ENCODE peak calls at places on chromosomes 3 and 15, in eight cellular contexts. One of them, this sample, is unnamed.

GRCh38 chr15:41017051-41017735 is 63.9 kb downstream of the CHAC1 start:
- DNase-seq in choroid plexus epithelial cell: peak
- DNase-seq in AG04449: no peak
- DNase-seq in HL-60: no peak
- DNase-seq in AG09309: no peak
- DNase-seq in stomach: no peak
- DNase-seq in tibial artery: no peak
- DNase-seq in heart left ventricle: no peak
- DNase-seq in this sample: no peak

GRCh38 chr3:148366743-148367410 is 330.8 kb upstream of the AGTR1 start:
- DNase-seq in AG04449: no peak
- DNase-seq in tibial artery: no peak
- DNase-seq in AG09309: no peak
- DNase-seq in heart left ventricle: no peak
- DNase-seq in stomach: no peak
- DNase-seq in HL-60: no peak
- DNase-seq in choroid plexus epithelial cell: peak
- DNase-seq in this sample: peak

GRCh38 chr3:3192481-3192764 is 12.9 kb upstream of the CRBN start:
- DNase-seq in HL-60: no peak
- DNase-seq in stomach: no peak
- DNase-seq in AG09309: no peak
- DNase-seq in tibial artery: no peak
- DNase-seq in AG04449: no peak
- DNase-seq in choroid plexus epithelial cell: no peak
- DNase-seq in heart left ventricle: no peak
- DNase-seq in this sample: no peak

GRCh38 chr15:52653451-52653964 is 25.7 kb downstream of the ATOSA start:
- DNase-seq in heart left ventricle: no peak
- DNase-seq in stomach: no peak
- DNase-seq in choroid plexus epithelial cell: peak
- DNase-seq in tibial artery: no peak
- DNase-seq in AG04449: no peak
- DNase-seq in HL-60: no peak
- DNase-seq in AG09309: peak
- DNase-seq in this sample: peak

GRCh38 chr3:161422171-161422693 is 50.9 kb upstream of the SPTSSB start:
- DNase-seq in heart left ventricle: no peak
- DNase-seq in AG09309: no peak
- DNase-seq in tibial artery: no peak
- DNase-seq in stomach: no peak
- DNase-seq in HL-60: no peak
- DNase-seq in AG04449: no peak
- DNase-seq in choroid plexus epithelial cell: no peak
- DNase-seq in this sample: no peak

GRCh38 chr15:60350121-60350520 is 47.7 kb downstream of the ANXA2 start:
- DNase-seq in stomach: no peak
- DNase-seq in heart left ventricle: no peak
- DNase-seq in choroid plexus epithelial cell: peak
- DNase-seq in AG04449: no peak
- DNase-seq in tibial artery: no peak
- DNase-seq in HL-60: no peak
- DNase-seq in AG09309: no peak
- DNase-seq in this sample: no peak

GRCh38 chr3:24401090-24401810 is 93.4 kb downstream of the THRB start:
- DNase-seq in tibial artery: peak
- DNase-seq in stomach: no peak
- DNase-seq in HL-60: no peak
- DNase-seq in heart left ventricle: no peak
- DNase-seq in AG09309: no peak
- DNase-seq in choroid plexus epithelial cell: peak
- DNase-seq in AG04449: no peak
- DNase-seq in this sample: no peak

GRCh38 chr3:14397940-14398800 is 4.2 kb upstream of the SLC6A6 start:
- DNase-seq in tibial artery: no peak
- DNase-seq in stomach: no peak
- DNase-seq in HL-60: no peak
- DNase-seq in AG04449: no peak
- DNase-seq in heart left ventricle: no peak
- DNase-seq in AG09309: no peak
- DNase-seq in choroid plexus epithelial cell: no peak
- DNase-seq in this sample: no peak

DNA sequence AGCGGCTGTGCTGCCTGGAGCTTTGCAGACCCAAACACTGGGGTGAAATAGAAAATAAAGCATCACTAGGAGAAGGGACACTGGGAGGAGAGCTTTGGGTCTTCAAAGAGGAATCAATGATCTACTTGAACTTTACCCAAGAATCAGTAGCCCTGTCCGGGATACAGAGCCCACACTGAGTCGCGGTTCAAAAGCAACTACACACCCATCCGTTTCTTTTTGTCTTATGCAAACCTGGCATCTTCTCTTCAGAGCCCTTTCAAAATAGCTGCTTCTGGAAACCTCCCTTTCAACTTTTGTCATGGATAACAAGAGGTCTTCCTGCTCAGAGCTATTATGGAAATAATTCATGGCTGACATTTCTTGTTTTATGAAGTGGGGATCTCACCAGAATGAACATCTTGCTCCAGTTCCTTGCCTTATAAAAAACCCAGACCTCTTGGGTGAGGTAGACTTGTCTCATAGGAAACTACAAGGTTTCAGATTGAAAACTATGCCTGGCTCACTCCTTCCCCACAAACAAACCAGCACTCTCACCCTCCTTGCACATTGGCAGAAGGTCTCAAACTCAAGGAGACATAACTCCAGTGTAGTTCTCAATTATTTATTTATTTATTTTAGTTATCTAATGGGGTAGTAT is 115.1 kb upstream of the ARHGEF3 start:
- DNase-seq in stomach: no peak
- DNase-seq in choroid plexus epithelial cell: no peak
- DNase-seq in HL-60: no peak
- DNase-seq in AG09309: no peak
- DNase-seq in AG04449: no peak
- DNase-seq in tibial artery: no peak
- DNase-seq in heart left ventricle: no peak
- DNase-seq in this sample: no peak
- H3K4me3 ChIP-seq in stomach: no peak
- H3K4me3 ChIP-seq in choroid plexus epithelial cell: no peak
- H3K4me3 ChIP-seq in HL-60: no peak
- H3K4me3 ChIP-seq in AG09309: no peak
- H3K4me3 ChIP-seq in AG04449: no peak
- H3K4me3 ChIP-seq in tibial artery: no peak
- H3K4me3 ChIP-seq in heart left ventricle: peak
- H3K4me3 ChIP-seq in this sample: no peak

GRCh38 chr3:75237041-75237775 is 426.9 kb upstream of the FRG2C start:
- DNase-seq in heart left ventricle: no peak
- DNase-seq in AG04449: no peak
- DNase-seq in choroid plexus epithelial cell: no peak
- DNase-seq in HL-60: no peak
- DNase-seq in AG09309: no peak
- DNase-seq in stomach: no peak
- DNase-seq in tibial artery: no peak
- DNase-seq in this sample: no peak

GRCh38 chr3:75242012-75242411 is 422.1 kb upstream of the FRG2C start:
- DNase-seq in tibial artery: no peak
- DNase-seq in heart left ventricle: no peak
- DNase-seq in AG09309: no peak
- DNase-seq in stomach: no peak
- DNase-seq in HL-60: no peak
- DNase-seq in choroid plexus epithelial cell: no peak
- DNase-seq in AG04449: no peak
- DNase-seq in this sample: no peak
- TF ChIP-seq CTCF in tibial artery: no peak
- TF ChIP-seq CTCF in heart left ventricle: no peak
- TF ChIP-seq CTCF in AG09309: no peak
- TF ChIP-seq CTCF in stomach: no peak
- TF ChIP-seq CTCF in HL-60: no peak
- TF ChIP-seq CTCF in choroid plexus epithelial cell: no peak
- TF ChIP-seq CTCF in AG04449: no peak
- TF ChIP-seq CTCF in this sample: no peak

GRCh38 chr3:48039487-48040190 is 23.4 kb upstream of the MAP4 start:
- DNase-seq in heart left ventricle: no peak
- DNase-seq in stomach: no peak
- DNase-seq in HL-60: no peak
- DNase-seq in tibial artery: no peak
- DNase-seq in AG09309: no peak
- DNase-seq in AG04449: no peak
- DNase-seq in choroid plexus epithelial cell: peak
- DNase-seq in this sample: peak

GRCh38 chr3:48042071-48042760 is 26.0 kb upstream of the MAP4 start:
- DNase-seq in stomach: no peak
- DNase-seq in tibial artery: no peak
- DNase-seq in AG09309: no peak
- DNase-seq in choroid plexus epithelial cell: peak
- DNase-seq in heart left ventricle: no peak
- DNase-seq in AG04449: no peak
- DNase-seq in HL-60: no peak
- DNase-seq in this sample: no peak

GRCh38 chr3:48034000-48034516 is 17.8 kb upstream of the MAP4 start:
- DNase-seq in HL-60: no peak
- DNase-seq in tibial artery: no peak
- DNase-seq in AG09309: no peak
- DNase-seq in choroid plexus epithelial cell: peak
- DNase-seq in AG04449: no peak
- DNase-seq in heart left ventricle: no peak
- DNase-seq in stomach: no peak
- DNase-seq in this sample: peak

DNA sequence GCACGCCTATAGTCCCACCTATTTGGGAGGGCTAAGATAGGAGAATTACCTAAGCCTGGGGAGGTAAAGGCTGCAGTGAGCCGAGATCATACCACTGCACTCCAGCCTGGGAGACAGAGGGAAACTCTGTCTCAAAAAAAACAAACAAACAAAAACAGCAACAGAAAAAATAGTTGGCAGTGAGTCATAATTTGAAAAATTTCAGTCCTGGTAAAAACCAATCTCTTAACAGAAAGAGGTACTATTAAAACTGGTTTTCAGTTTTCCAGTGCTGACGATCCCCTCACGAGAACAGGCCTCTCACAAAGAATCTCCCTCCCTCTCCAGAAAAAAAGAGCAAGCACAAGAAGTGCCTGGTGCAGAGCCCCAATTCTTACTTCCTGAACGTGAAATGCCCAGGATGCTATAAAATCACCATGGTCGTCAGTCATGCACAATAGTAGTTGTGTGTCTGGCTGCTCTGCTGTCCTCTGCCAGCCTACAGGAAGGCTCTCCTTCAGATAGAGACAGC is 22.8 kb upstream of the MAP4 start:
- DNase-seq in choroid plexus epithelial cell: peak
- DNase-seq in AG09309: no peak
- DNase-seq in stomach: no peak
- DNase-seq in heart left ventricle: no peak
- DNase-seq in tibial artery: no peak
- DNase-seq in HL-60: no peak
- DNase-seq in AG04449: no peak
- DNase-seq in this sample: no peak
- H3K4me3 ChIP-seq in choroid plexus epithelial cell: no peak
- H3K4me3 ChIP-seq in AG09309: no peak
- H3K4me3 ChIP-seq in stomach: no peak
- H3K4me3 ChIP-seq in heart left ventricle: no peak
- H3K4me3 ChIP-seq in tibial artery: no peak
- H3K4me3 ChIP-seq in HL-60: no peak
- H3K4me3 ChIP-seq in AG04449: no peak
- H3K4me3 ChIP-seq in this sample: no peak

DNA sequence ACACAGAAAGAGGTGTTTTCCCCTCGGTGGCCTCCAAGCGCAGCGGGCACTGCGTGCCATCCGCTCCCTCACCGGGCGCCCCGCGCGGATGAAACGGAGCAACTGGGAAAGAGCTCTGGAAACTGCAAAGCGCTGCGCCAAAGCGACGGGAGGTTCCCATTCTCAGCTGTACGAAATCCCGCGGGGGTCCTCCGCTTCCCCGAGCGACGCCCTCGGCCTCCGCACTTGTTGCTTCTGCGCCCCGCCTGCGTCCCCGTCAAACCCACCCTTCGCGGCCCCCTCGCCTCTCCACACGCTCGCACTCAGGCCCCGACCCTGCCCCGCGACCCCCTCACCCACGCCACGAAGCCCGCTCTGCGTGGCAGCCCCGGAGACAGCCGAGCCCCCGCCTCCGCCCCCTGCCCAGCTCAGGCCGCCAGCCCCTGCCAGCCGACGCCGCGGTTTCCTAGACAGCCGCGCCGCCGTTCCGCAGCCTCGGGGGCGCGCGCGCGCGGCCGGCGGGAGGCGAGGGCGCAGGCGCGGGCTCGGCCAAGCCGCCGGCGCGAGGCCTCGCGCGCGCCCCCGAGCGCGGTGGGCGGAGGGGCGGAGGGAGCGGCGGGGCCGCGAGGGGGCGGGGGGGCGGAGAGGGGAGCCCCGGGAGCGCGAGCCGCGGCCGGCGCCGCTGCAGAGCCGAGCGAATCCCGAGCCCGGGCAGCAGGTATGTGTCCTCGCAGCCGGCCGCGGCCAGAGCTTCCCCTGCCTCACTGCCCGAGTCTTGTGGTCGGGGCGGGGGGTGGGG is at the start of gene TMEM266:
- DNase-seq in choroid plexus epithelial cell: peak
- DNase-seq in AG09309: no peak
- DNase-seq in HL-60: peak
- DNase-seq in AG04449: no peak
- DNase-seq in tibial artery: peak
- DNase-seq in heart left ventricle: peak
- DNase-seq in stomach: peak
- DNase-seq in this sample: no peak
- TF ChIP-seq CTCF in choroid plexus epithelial cell: no peak
- TF ChIP-seq CTCF in AG09309: no peak
- TF ChIP-seq CTCF in HL-60: no peak
- TF ChIP-seq CTCF in AG04449: no peak
- TF ChIP-seq CTCF in tibial artery: no peak
- TF ChIP-seq CTCF in heart left ventricle: no peak
- TF ChIP-seq CTCF in stomach: no peak
- TF ChIP-seq CTCF in this sample: no peak

GRCh38 chr3:134370611-134371451 is 3.4 kb downstream of the AMOTL2 start:
- DNase-seq in choroid plexus epithelial cell: no peak
- DNase-seq in heart left ventricle: no peak
- DNase-seq in stomach: no peak
- DNase-seq in AG04449: no peak
- DNase-seq in AG09309: no peak
- DNase-seq in tibial artery: peak
- DNase-seq in HL-60: no peak
- DNase-seq in this sample: no peak

GRCh38 chr3:134371542-134372324 is 2.5 kb downstream of the AMOTL2 start:
- DNase-seq in heart left ventricle: no peak
- DNase-seq in stomach: no peak
- DNase-seq in choroid plexus epithelial cell: peak
- DNase-seq in tibial artery: peak
- DNase-seq in AG09309: no peak
- DNase-seq in AG04449: no peak
- DNase-seq in HL-60: no peak
- DNase-seq in this sample: no peak

GRCh38 chr3:134369231-134369741 is 5.0 kb downstream of the AMOTL2 start:
- DNase-seq in stomach: no peak
- DNase-seq in heart left ventricle: no peak
- DNase-seq in AG04449: no peak
- DNase-seq in AG09309: no peak
- DNase-seq in choroid plexus epithelial cell: peak
- DNase-seq in tibial artery: peak
- DNase-seq in HL-60: no peak
- DNase-seq in this sample: no peak

GRCh38 chr3:134368751-134369105 is 5.5 kb downstream of the AMOTL2 start:
- DNase-seq in AG04449: no peak
- DNase-seq in heart left ventricle: no peak
- DNase-seq in tibial artery: no peak
- DNase-seq in AG09309: no peak
- DNase-seq in HL-60: no peak
- DNase-seq in choroid plexus epithelial cell: no peak
- DNase-seq in stomach: no peak
- DNase-seq in this sample: no peak

GRCh38 chr3:134369861-134370596 is 4.2 kb downstream of the AMOTL2 start:
- DNase-seq in AG04449: no peak
- DNase-seq in tibial artery: no peak
- DNase-seq in HL-60: no peak
- DNase-seq in heart left ventricle: no peak
- DNase-seq in AG09309: no peak
- DNase-seq in stomach: no peak
- DNase-seq in choroid plexus epithelial cell: no peak
- DNase-seq in this sample: no peak
- H3K4me3 ChIP-seq in AG04449: peak
- H3K4me3 ChIP-seq in tibial artery: peak
- H3K4me3 ChIP-seq in HL-60: no peak
- H3K4me3 ChIP-seq in heart left ventricle: no peak
- H3K4me3 ChIP-seq in AG09309: peak
- H3K4me3 ChIP-seq in stomach: no peak
- H3K4me3 ChIP-seq in choroid plexus epithelial cell: no peak
- H3K4me3 ChIP-seq in this sample: peak